ENCODE peak calls at places on chromosomes 16 and 17, in seven cellular contexts. A is stimulated activated CD8-positive, alpha-beta memory T cell treated with anti-CD3 and anti-CD28 coated beads, Interleukin-4, amount 100 ng/mL, for 48 hours; W is EL; L is activated CD4-positive, alpha-beta T cell treated with anti-CD3 and anti-CD28 coated beads, Interleukin-2, amount 50 U/mL, for 4 hours; S is iPS-NIHi11; N is upper lobe of right lung; D is OCI-LY7. B is an unnamed sample.

GRCh38 chr17:41516828-41517283 is 1.8 kb downstream of the KRT15 start:
- DNase-seq in A (no peak), W (no peak), L (no peak), S (no peak), N (peak), D (no peak), B (no peak)

GRCh38 chr17:77476920-77477805 is 336.4 kb downstream of the SEC14L1 start:
- DNase-seq in A (no peak), W (peak), L (no peak), S (no peak), N (no peak), D (peak), B (no peak)

GRCh38 chr17:48553190-48553547 is 8.3 kb upstream of the HOXB2 start:
- DNase-seq in A (no peak), W (no peak), L (no peak), S (no peak), N (no peak), D (no peak), B (no peak)

GRCh38 chr17:2721603-2722002 is 10.0 kb upstream of the CLUH start:
- DNase-seq in A (no peak), W (no peak), L (no peak), S (no peak), N (no peak), D (no peak), B (no peak)

GRCh38 chr17:14886200-14886739 is 378.9 kb downstream of the PMP22 start:
- DNase-seq in A (no peak), W (peak), L (no peak), S (no peak), N (no peak), D (peak), B (no peak)

GRCh38 chr17:67056746-67057490 is 12.6 kb downstream of the CACNG1 start:
- DNase-seq in A (no peak), W (no peak), L (no peak), S (no peak), N (no peak), D (peak), B (no peak)

GRCh38 chr16:54647216-54647615 is 283.4 kb upstream of the IRX5 start:
- DNase-seq in A (no peak), W (no peak), L (no peak), S (no peak), N (no peak), D (no peak), B (no peak)

GRCh38 chr17:41907185-41907556 is 11.6 kb downstream of the ACLY start:
- DNase-seq in A (no peak), W (peak), L (no peak), S (no peak), N (no peak), D (no peak), B (no peak)

GRCh38 chr17:36755586-36755985 is 154.2 kb downstream of the MRM1 start:
- DNase-seq in A (peak), W (peak), L (peak), S (peak), N (no peak), D (peak), B (no peak)

GRCh38 chr16:23509441-23509754 is 896 bp downstream of the GGA2 start:
- DNase-seq in A (no peak), W (peak), L (no peak), S (no peak), N (no peak), D (peak), B (no peak)

GRCh38 chr17:15342460-15342859 is 1.1 kb upstream of the TEKT3 start:
- DNase-seq in A (no peak), W (no peak), L (no peak), S (no peak), N (no peak), D (no peak), B (no peak)

GRCh38 chr16:31131841-31132271 is 3.7 kb downstream of the PRSS8 start:
- DNase-seq in A (no peak), W (no peak), L (no peak), S (no peak), N (no peak), D (no peak), B (no peak)

GRCh38 chr16:50244140-50244503 is 22.2 kb upstream of the ADCY7 start:
- DNase-seq in A (no peak), W (peak), L (no peak), S (no peak), N (no peak), D (no peak), B (no peak)

GRCh38 chr16:4517812-4518211 is 20.8 kb downstream of the CDIP1 start:
- DNase-seq in A (no peak), W (peak), L (no peak), S (peak), N (peak), D (peak), B (peak)

GRCh38 chr16:87938412-87938949 is 2.2 kb upstream of the CA5A start:
- DNase-seq in A (no peak), W (no peak), L (no peak), S (no peak), N (no peak), D (no peak), B (no peak)

GRCh38 chr17:37483311-37484039 is 6.2 kb upstream of the DUSP14 start:
- DNase-seq in A (no peak), W (peak), L (no peak), S (peak), N (no peak), D (peak), B (peak)

GRCh38 chr16:85104147-85104546 is 8.1 kb downstream of the CIBAR2 start:
- DNase-seq in A (no peak), W (no peak), L (no peak), S (no peak), N (no peak), D (no peak), B (no peak)

GRCh38 chr17:19897108-19897854 is 29.5 kb upstream of the ULK2 start:
- DNase-seq in A (no peak), W (no peak), L (no peak), S (no peak), N (no peak), D (no peak), B (no peak)

GRCh38 chr17:82216301-82217119 is 3.9 kb upstream of the CCDC57 start:
- DNase-seq in A (peak), W (peak), L (no peak), S (no peak), N (peak), D (no peak), B (peak)

GRCh38 chr16:69323428-69323827 is 7.0 kb downstream of the PDF start:
- DNase-seq in A (peak), W (no peak), L (no peak), S (no peak), N (no peak), D (no peak), B (no peak)

GRCh38 chr17:6575596-6575988 is 19.2 kb upstream of the PITPNM3 start:
- DNase-seq in A (no peak), W (no peak), L (no peak), S (no peak), N (no peak), D (no peak), B (no peak)

GRCh38 chr16:25033852-25034251 is 18.7 kb upstream of the ARHGAP17 start:
- DNase-seq in A (no peak), W (peak), L (no peak), S (no peak), N (no peak), D (no peak), B (no peak)

GRCh38 chr17:13721705-13722104 is 120.0 kb upstream of the HS3ST3A1 start:
- DNase-seq in A (no peak), W (no peak), L (no peak), S (no peak), N (no peak), D (no peak), B (no peak)

GRCh38 chr17:45997624-45998023 is 1.4 kb upstream of the STH start:
- DNase-seq in A (no peak), W (peak), L (no peak), S (no peak), N (no peak), D (no peak), B (no peak)

GRCh38 chr17:45234641-45235040 is 13.0 kb downstream of the FMNL1 start:
- DNase-seq in A (peak), W (no peak), L (no peak), S (peak), N (no peak), D (peak), B (no peak)

GRCh38 chr16:53768593-53768992 is 64.6 kb downstream of the FTO start:
- DNase-seq in A (no peak), W (peak), L (no peak), S (no peak), N (no peak), D (no peak), B (peak)

GRCh38 chr16:57741660-57742191 is 6.2 kb downstream of the KATNB1 start:
- DNase-seq in A (no peak), W (no peak), L (no peak), S (no peak), N (no peak), D (no peak), B (no peak)

GRCh38 chr17:66904760-66905637 is 59.5 kb upstream of the CACNG4 start:
- DNase-seq in A (no peak), W (peak), L (no peak), S (no peak), N (peak), D (no peak), B (no peak)

GRCh38 chr16:57261806-57262205 is 16.7 kb downstream of the ARL2BP start:
- DNase-seq in A (no peak), W (no peak), L (no peak), S (no peak), N (peak), D (no peak), B (no peak)

GRCh38 chr17:50220811-50221210 is 19.4 kb upstream of the COL1A1 start:
- DNase-seq in A (no peak), W (no peak), L (no peak), S (no peak), N (no peak), D (no peak), B (no peak)

GRCh38 chr17:12402963-12403622 is 262.6 kb upstream of the MYOCD start:
- DNase-seq in A (no peak), W (peak), L (no peak), S (no peak), N (no peak), D (no peak), B (no peak)

GRCh38 chr16:63749256-63749655 is 1372.6 kb downstream of the CDH11 start:
- DNase-seq in A (no peak), W (no peak), L (no peak), S (no peak), N (no peak), D (no peak), B (no peak)